ENCODE peak calls at places on chromosomes 6 and 20, in seven cellular contexts. L is endothelial cell, U is astrocyte of the cerebellum, Y is lower lobe of right lung, T is heart right ventricle, P is mucosa of descending colon, X is choroid plexus epithelial cell. M is an unnamed sample.

GRCh38 chr6:30013296-30013922 is 47.7 kb upstream of the POLR1H start:
- DNase-seq in L (no peak), U (no peak), Y (no peak), T (peak), P (peak), X (peak), M (no peak)

GRCh38 chr20:47133809-47134456 is 222.6 kb downstream of the ZMYND8 start:
- DNase-seq in L (no peak), U (no peak), Y (no peak), T (no peak), P (no peak), X (peak), M (no peak)

GRCh38 chr6:74733830-74734591 is 471.8 kb downstream of the COL12A1 start:
- DNase-seq in L (no peak), U (no peak), Y (no peak), T (no peak), P (no peak), X (peak), M (no peak)

GRCh38 chr6:55678330-55679224 is 99.6 kb upstream of the HMGCLL1 start:
- DNase-seq in L (no peak), U (peak), Y (no peak), T (no peak), P (no peak), X (peak), M (no peak)

GRCh38 chr6:143583542-143584330 is 72.2 kb upstream of the FUCA2 start:
- DNase-seq in L (no peak), U (no peak), Y (no peak), T (no peak), P (no peak), X (peak), M (no peak)

GRCh38 chr6:42564496-42564890 is 664 bp downstream of the UBR2 start:
- DNase-seq in L (no peak), U (no peak), Y (no peak), T (no peak), P (no peak), X (peak), M (no peak)

GRCh38 chr6:17313971-17314370 is 32.8 kb downstream of the RBM24 start:
- DNase-seq in L (no peak), U (no peak), Y (no peak), T (no peak), P (no peak), X (no peak), M (no peak)

GRCh38 chr20:47576516-47577033 is 74.9 kb downstream of the NCOA3 start:
- DNase-seq in L (peak), U (peak), Y (peak), T (peak), P (peak), X (peak), M (no peak)

GRCh38 chr6:135054575-135055498 is at the start of gene HBS1L:
- DNase-seq in L (peak), U (peak), Y (peak), T (peak), P (peak), X (peak), M (peak)

GRCh38 chr6:153644000-153644399 is 395.0 kb upstream of the OPRM1 start:
- DNase-seq in L (no peak), U (no peak), Y (no peak), T (no peak), P (no peak), X (no peak), M (no peak)

GRCh38 chr20:35497780-35498189 is 31.7 kb downstream of the C20orf173 start:
- DNase-seq in L (no peak), U (no peak), Y (no peak), T (peak), P (peak), X (no peak), M (no peak)

GRCh38 chr6:43115365-43115764 is 39.3 kb downstream of the PTK7 start:
- DNase-seq in L (no peak), U (no peak), Y (no peak), T (no peak), P (no peak), X (no peak), M (no peak)

DNA sequence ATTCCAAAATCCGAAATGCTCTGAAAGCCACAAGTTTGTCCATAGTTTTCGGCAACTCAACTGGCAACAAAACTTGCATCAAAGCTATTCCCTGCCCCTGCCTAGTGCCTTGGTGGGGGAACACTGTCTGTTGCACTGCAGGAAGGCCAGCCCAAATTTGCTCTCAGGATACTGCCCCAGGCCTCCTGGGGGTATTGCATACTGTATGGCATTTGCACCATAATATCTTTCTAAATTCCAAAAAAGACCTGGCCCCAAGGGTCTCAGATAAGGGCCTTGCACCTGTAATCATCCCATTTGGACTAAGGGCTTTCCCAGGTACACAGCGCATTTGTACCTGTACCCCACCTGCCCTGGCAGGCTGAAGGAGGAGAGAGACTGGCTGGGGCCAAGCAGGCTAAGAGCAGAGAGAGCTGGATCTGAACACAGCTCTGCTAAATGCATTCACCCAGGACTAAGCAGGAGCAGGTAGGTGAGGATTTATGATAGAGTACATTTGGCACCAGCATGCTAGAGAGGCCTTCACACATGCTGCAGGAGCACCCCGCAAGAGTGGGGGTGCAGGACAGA is 4.0 kb upstream of the GRM4 start:
- DNase-seq in L (no peak), U (no peak), Y (no peak), T (no peak), P (no peak), X (no peak), M (no peak)
- TF ChIP-seq CTCF in L (no peak), U (no peak), Y (no peak), T (no peak), P (no peak), X (no peak), M (no peak)

GRCh38 chr6:97077380-97077779 is 152.9 kb downstream of the KLHL32 start:
- DNase-seq in L (no peak), U (no peak), Y (no peak), T (no peak), P (no peak), X (peak), M (no peak)

GRCh38 chr6:97085772-97086171 is 161.2 kb downstream of the KLHL32 start:
- DNase-seq in L (no peak), U (no peak), Y (no peak), T (no peak), P (no peak), X (peak), M (no peak)

GRCh38 chr6:97078791-97079190 is 154.3 kb downstream of the KLHL32 start:
- DNase-seq in L (no peak), U (no peak), Y (no peak), T (no peak), P (no peak), X (no peak), M (no peak)

DNA sequence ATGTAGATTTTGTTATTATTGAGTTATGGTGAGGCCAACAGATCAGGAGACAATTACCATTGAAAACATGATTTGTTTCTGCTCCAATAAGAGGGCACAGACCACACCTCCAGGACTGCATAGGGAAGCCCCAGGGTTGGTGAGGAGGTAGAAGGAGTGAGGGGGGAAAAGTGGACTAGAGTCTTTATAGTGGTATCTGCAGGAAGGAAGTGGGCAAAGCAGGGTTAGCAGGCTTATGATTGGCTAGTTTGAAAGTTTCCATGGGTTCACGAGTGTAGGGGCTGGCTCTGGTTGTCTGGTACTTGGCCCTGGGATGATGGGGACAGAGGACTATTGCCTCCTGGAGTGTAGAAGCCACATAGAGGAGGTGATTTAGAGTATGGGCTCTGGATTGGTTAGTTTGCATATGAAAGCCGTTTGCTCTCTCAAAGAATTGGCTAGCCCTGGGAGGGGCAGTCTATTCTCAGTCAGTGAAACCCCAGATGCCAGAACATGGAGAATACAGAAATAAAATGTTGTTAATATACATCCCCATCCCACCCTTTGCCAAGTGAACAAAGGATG is 156.6 kb downstream of the KLHL32 start:
- DNase-seq in L (no peak), U (no peak), Y (no peak), T (no peak), P (no peak), X (no peak), M (no peak)
- TF ChIP-seq CTCF in L (no peak), U (no peak), Y (no peak), T (no peak), P (no peak), X (no peak), M (no peak)

DNA sequence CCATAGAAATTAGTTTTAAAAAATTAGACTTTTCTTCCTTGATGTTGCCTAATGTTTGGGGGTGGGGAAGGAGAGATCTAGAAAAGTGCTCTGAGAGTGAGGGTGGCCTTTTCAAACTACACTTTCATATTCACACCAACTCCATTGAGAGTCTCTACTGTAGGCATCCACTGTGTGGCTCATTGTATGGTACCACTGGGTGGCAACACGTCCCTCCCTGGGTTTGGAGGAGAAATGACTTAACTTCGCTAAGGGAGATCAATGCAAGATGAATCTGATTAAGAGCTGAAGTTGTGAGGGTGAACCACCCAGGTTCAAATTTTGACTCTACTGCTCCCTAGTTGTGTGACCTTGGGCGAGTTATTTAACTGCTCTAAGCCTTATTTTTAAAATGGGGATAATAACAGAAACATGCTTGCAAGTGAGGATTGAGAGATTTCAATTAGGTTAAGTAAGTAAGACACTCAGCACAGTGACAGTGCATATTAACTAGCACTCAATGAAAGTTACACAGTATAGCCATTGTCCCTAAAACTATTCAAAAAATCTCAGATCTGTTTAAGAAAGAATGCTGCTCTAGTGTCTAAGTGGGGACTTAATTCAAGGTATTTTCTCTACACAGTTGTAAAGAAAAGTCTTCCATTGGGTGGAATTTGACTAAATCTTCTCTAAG is 193.5 kb upstream of the CNR1 start:
- DNase-seq in L (no peak), U (no peak), Y (no peak), T (no peak), P (no peak), X (no peak), M (no peak)
- TF ChIP-seq CTCF in L (no peak), U (no peak), Y (no peak), T (no peak), P (no peak), X (peak), M (no peak)

GRCh38 chr6:146111864-146112263 is 83.0 kb downstream of the GRM1 start:
- DNase-seq in L (no peak), U (no peak), Y (no peak), T (no peak), P (no peak), X (no peak), M (no peak)
- TF ChIP-seq CTCF in L (no peak), U (no peak), Y (no peak), T (no peak), P (no peak), X (no peak), M (no peak)

DNA sequence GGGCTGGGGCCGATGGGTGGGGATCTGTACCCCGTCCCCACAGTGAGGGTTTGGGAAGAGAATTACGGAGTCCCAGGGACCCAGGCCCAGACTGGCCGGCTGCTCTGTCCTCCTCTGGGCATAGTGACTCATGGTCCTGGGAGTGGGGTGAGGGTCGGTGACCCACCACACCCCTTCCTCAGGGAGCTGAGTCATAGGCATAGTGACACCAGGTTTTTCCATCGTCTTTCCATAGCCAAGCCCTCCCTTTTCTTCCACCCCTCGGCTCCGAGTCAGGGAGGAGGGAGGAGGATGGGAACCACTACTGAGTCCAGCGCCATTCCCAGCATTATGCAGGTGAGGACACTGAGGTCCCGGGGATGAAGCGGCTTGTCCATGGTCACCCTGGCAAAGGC is 8.9 kb downstream of the CYP21A2 start:
- DNase-seq in L (no peak), U (no peak), Y (no peak), T (peak), P (no peak), X (peak), M (peak)
- TF ChIP-seq CTCF in L (no peak), U (no peak), Y (no peak), T (no peak), P (no peak), X (no peak), M (no peak)

GRCh38 chr6:72042088-72042487 is 155.7 kb downstream of the RIMS1 start:
- DNase-seq in L (no peak), U (no peak), Y (no peak), T (no peak), P (no peak), X (peak), M (no peak)
- TF ChIP-seq CTCF in L (no peak), U (peak), Y (peak), T (no peak), P (no peak), X (peak), M (no peak)

GRCh38 chr20:21767739-21768223 is 62.3 kb downstream of the PAX1 start:
- DNase-seq in L (peak), U (no peak), Y (peak), T (no peak), P (no peak), X (no peak), M (no peak)
- TF ChIP-seq CTCF in L (peak), U (no peak), Y (peak), T (peak), P (no peak), X (no peak), M (no peak)